ENCODE peak calls at places on chromosomes 5 and 9, in four cellular contexts. B is central memory CD8-positive, alpha-beta T cell; Q is esophagus squamous epithelium; A is Ammon's horn. V is an unnamed sample.

GRCh38 chr9:77457916-77458592 is 190.1 kb downstream of the GNA14 start:
- DNase-seq in B (peak), Q (no peak), A (peak), V (peak)

GRCh38 chr5:54651482-54652076 is 134.0 kb downstream of the SNX18 start:
- DNase-seq in B (no peak), Q (no peak), A (peak), V (peak)

GRCh38 chr5:72531496-72532190 is 24.4 kb upstream of the ZNF366 start:
- DNase-seq in B (no peak), Q (no peak), A (no peak), V (peak)

GRCh38 chr5:68884893-68885292 is 208.9 kb upstream of the SLC30A5 start:
- DNase-seq in B (no peak), Q (no peak), A (peak), V (peak)

GRCh38 chr5:36530249-36530648 is 76.2 kb upstream of the SLC1A3 start:
- DNase-seq in B (no peak), Q (no peak), A (no peak), V (no peak)

GRCh38 chr5:88824892-88825781 is 57.8 kb downstream of the MEF2C start:
- DNase-seq in B (no peak), Q (no peak), A (no peak), V (no peak)

GRCh38 chr5:36682499-36682898 is 76.1 kb downstream of the SLC1A3 start:
- DNase-seq in B (no peak), Q (no peak), A (no peak), V (no peak)

GRCh38 chr5:68534131-68534940 is 318.8 kb downstream of the PIK3R1 start:
- DNase-seq in B (no peak), Q (no peak), A (peak), V (no peak)

GRCh38 chr9:108274971-108275370 is 580.8 kb downstream of the ACTL7B start:
- DNase-seq in B (no peak), Q (no peak), A (no peak), V (no peak)

GRCh38 chr9:4887556-4887955 is 94.8 kb downstream of the RCL1 start:
- DNase-seq in B (no peak), Q (no peak), A (peak), V (peak)

GRCh38 chr9:91131433-91131839 is 230.3 kb downstream of the AUH start:
- DNase-seq in B (no peak), Q (no peak), A (no peak), V (no peak)

GRCh38 chr5:6910950-6911349 is 197.7 kb downstream of the TENT4A start:
- DNase-seq in B (no peak), Q (no peak), A (no peak), V (no peak)

V was measured in NCI-H1694.